ENCODE peak calls at places on chromosomes 16 and 17, in four cellular contexts. One of them, this sample, is unnamed. For H3K9me1, the result is how much of the 10 kb centered on the place peaks cover.

GRCh38 chr16:54112807-54113206 is 173.8 kb downstream of the IRX3 start:
- DNase-seq in IMR-90: no peak
- DNase-seq in K562: no peak
- DNase-seq in endothelial cell of umbilical vein: no peak
- DNase-seq in this sample: no peak

GRCh38 chr17:75352079-75352569 is 53.4 kb downstream of the GRB2 start:
- DNase-seq in IMR-90: no peak
- DNase-seq in K562: no peak
- DNase-seq in endothelial cell of umbilical vein: no peak
- DNase-seq in this sample: no peak

GRCh38 chr17:77089118-77089477 is 51.7 kb upstream of the SEC14L1 start:
- DNase-seq in IMR-90: no peak
- DNase-seq in K562: peak
- DNase-seq in endothelial cell of umbilical vein: peak
- DNase-seq in this sample: no peak

GRCh38 chr16:85353839-85354622 is 241.8 kb upstream of the CIBAR2 start:
- DNase-seq in IMR-90: no peak
- DNase-seq in K562: no peak
- DNase-seq in endothelial cell of umbilical vein: no peak
- DNase-seq in this sample: no peak

GRCh38 chr16:22360963-22361659 is 13.3 kb downstream of the CDR2 start:
- DNase-seq in IMR-90: no peak
- DNase-seq in K562: no peak
- DNase-seq in endothelial cell of umbilical vein: no peak
- DNase-seq in this sample: no peak

GRCh38 chr17:81020767-81021497 is 14.0 kb upstream of the BAIAP2 start:
- DNase-seq in IMR-90: peak
- DNase-seq in K562: peak
- DNase-seq in endothelial cell of umbilical vein: no peak
- DNase-seq in this sample: no peak

GRCh38 chr16:55333690-55334089 is 9.7 kb downstream of the IRX6 start:
- DNase-seq in IMR-90: no peak
- DNase-seq in K562: no peak
- DNase-seq in endothelial cell of umbilical vein: no peak
- DNase-seq in this sample: no peak

GRCh38 chr17:62668091-62668804 is 40.8 kb downstream of the MRC2 start:
- DNase-seq in IMR-90: no peak
- DNase-seq in K562: no peak
- DNase-seq in endothelial cell of umbilical vein: no peak
- DNase-seq in this sample: peak

GRCh38 chr16:759110-759910 is 1.2 kb upstream of the MSLN start:
- DNase-seq in IMR-90: no peak
- DNase-seq in K562: no peak
- DNase-seq in endothelial cell of umbilical vein: no peak
- DNase-seq in this sample: no peak

GRCh38 chr17:32658470-32659418 is 172.0 kb downstream of the CDK5R1 start:
- DNase-seq in IMR-90: no peak
- DNase-seq in K562: no peak
- DNase-seq in endothelial cell of umbilical vein: no peak
- DNase-seq in this sample: no peak

GRCh38 chr17:43175213-43176118 is 4.5 kb downstream of the NBR1 start:
- DNase-seq in IMR-90: peak
- DNase-seq in K562: no peak
- DNase-seq in endothelial cell of umbilical vein: no peak
- DNase-seq in this sample: no peak

GRCh38 chr17:21043296-21044232 is 753 bp upstream of the USP22 start:
- DNase-seq in IMR-90: peak
- DNase-seq in K562: peak
- DNase-seq in endothelial cell of umbilical vein: peak
- DNase-seq in this sample: peak

GRCh38 chr17:37744961-37745800 is at the start of gene HNF1B:
- DNase-seq in IMR-90: no peak
- DNase-seq in K562: no peak
- DNase-seq in endothelial cell of umbilical vein: no peak
- DNase-seq in this sample: no peak

GRCh38 chr16:74836111-74836671 is 61.6 kb upstream of the FA2H start:
- DNase-seq in IMR-90: no peak
- DNase-seq in K562: no peak
- DNase-seq in endothelial cell of umbilical vein: no peak
- DNase-seq in this sample: no peak

GRCh38 chr17:17170346-17170976 is 35.7 kb downstream of the PLD6 start:
- DNase-seq in IMR-90: peak
- DNase-seq in K562: no peak
- DNase-seq in endothelial cell of umbilical vein: no peak
- DNase-seq in this sample: no peak
- H3K9me1 ChIP-seq in IMR-90: under half
- H3K9me1 ChIP-seq in K562: under half
- H3K9me1 ChIP-seq in endothelial cell of umbilical vein: under half
- H3K9me1 ChIP-seq in this sample: under half

GRCh38 chr16:86833136-86833535 is 254.8 kb downstream of the FOXL1 start:
- DNase-seq in IMR-90: peak
- DNase-seq in K562: no peak
- DNase-seq in endothelial cell of umbilical vein: no peak
- DNase-seq in this sample: no peak

GRCh38 chr16:86835981-86836380 is 257.6 kb downstream of the FOXL1 start:
- DNase-seq in IMR-90: no peak
- DNase-seq in K562: no peak
- DNase-seq in endothelial cell of umbilical vein: no peak
- DNase-seq in this sample: no peak

GRCh38 chr16:86836503-86837125 is 258.3 kb downstream of the FOXL1 start:
- DNase-seq in IMR-90: peak
- DNase-seq in K562: no peak
- DNase-seq in endothelial cell of umbilical vein: peak
- DNase-seq in this sample: no peak

GRCh38 chr16:86831366-86831765 is 253.0 kb downstream of the FOXL1 start:
- DNase-seq in IMR-90: no peak
- DNase-seq in K562: no peak
- DNase-seq in endothelial cell of umbilical vein: no peak
- DNase-seq in this sample: no peak

GRCh38 chr16:86834451-86835035 is 256.2 kb downstream of the FOXL1 start:
- DNase-seq in IMR-90: peak
- DNase-seq in K562: no peak
- DNase-seq in endothelial cell of umbilical vein: peak
- DNase-seq in this sample: no peak
- TF ChIP-seq CTCF in IMR-90: peak
- TF ChIP-seq CTCF in K562: peak
- TF ChIP-seq CTCF in endothelial cell of umbilical vein: no peak
- TF ChIP-seq CTCF in this sample: peak

DNA sequence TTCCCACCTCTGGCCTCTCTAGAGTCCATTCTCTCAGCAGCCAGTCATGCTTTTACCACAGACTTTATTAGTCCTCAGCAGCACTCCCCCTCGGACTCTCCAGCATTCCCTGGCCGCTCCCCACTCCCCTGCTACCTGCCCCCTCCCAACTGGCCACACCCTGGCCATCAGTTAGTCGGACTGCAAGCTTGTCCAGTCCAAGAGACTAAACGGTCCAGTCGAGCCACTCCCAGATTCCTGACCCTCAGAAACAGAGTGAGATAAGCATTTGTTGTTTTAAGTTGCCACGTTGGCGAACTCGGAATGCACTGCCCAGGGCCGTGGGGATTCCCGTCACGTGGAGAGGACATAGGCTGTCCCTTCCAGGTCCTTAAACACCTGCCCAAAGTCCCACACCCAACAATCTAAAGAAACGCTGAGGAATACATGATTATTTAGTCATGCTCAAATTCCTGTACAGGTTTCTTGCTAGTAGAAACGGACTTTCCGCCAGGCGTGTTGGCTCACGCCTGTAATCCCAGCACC is 5.8 kb upstream of the SPG7 start:
- DNase-seq in IMR-90: no peak
- DNase-seq in K562: no peak
- DNase-seq in endothelial cell of umbilical vein: peak
- DNase-seq in this sample: peak
- H3K9me1 ChIP-seq in IMR-90: under half
- H3K9me1 ChIP-seq in K562: under half
- H3K9me1 ChIP-seq in endothelial cell of umbilical vein: under half
- H3K9me1 ChIP-seq in this sample: under half

GRCh38 chr17:36034127-36034526 is 16.4 kb upstream of the CCL23 start:
- DNase-seq in IMR-90: no peak
- DNase-seq in K562: no peak
- DNase-seq in endothelial cell of umbilical vein: peak
- DNase-seq in this sample: no peak
- TF ChIP-seq CTCF in IMR-90: no peak
- TF ChIP-seq CTCF in K562: no peak
- TF ChIP-seq CTCF in endothelial cell of umbilical vein: no peak
- TF ChIP-seq CTCF in this sample: no peak

GRCh38 chr16:12160249-12160648 is 183.7 kb downstream of the SNX29 start:
- DNase-seq in IMR-90: no peak
- DNase-seq in K562: no peak
- DNase-seq in endothelial cell of umbilical vein: no peak
- DNase-seq in this sample: no peak

GRCh38 chr16:12159672-12160071 is 183.1 kb downstream of the SNX29 start:
- DNase-seq in IMR-90: no peak
- DNase-seq in K562: no peak
- DNase-seq in endothelial cell of umbilical vein: no peak
- DNase-seq in this sample: no peak

GRCh38 chr16:12157510-12158093 is 181.1 kb downstream of the SNX29 start:
- DNase-seq in IMR-90: peak
- DNase-seq in K562: no peak
- DNase-seq in endothelial cell of umbilical vein: no peak
- DNase-seq in this sample: no peak

GRCh38 chr16:12158428-12158827 is 181.9 kb downstream of the SNX29 start:
- DNase-seq in IMR-90: peak
- DNase-seq in K562: no peak
- DNase-seq in endothelial cell of umbilical vein: no peak
- DNase-seq in this sample: peak

GRCh38 chr16:12159028-12159427 is 182.5 kb downstream of the SNX29 start:
- DNase-seq in IMR-90: no peak
- DNase-seq in K562: no peak
- DNase-seq in endothelial cell of umbilical vein: no peak
- DNase-seq in this sample: no peak
- H3K9me1 ChIP-seq in IMR-90: under half
- H3K9me1 ChIP-seq in K562: under half
- H3K9me1 ChIP-seq in endothelial cell of umbilical vein: under half
- H3K9me1 ChIP-seq in this sample: under half

GRCh38 chr17:30921544-30922196 is at the start of gene ADAP2:
- DNase-seq in IMR-90: no peak
- DNase-seq in K562: peak
- DNase-seq in endothelial cell of umbilical vein: no peak
- DNase-seq in this sample: no peak
- TF ChIP-seq CTCF in IMR-90: no peak
- TF ChIP-seq CTCF in K562: no peak
- TF ChIP-seq CTCF in endothelial cell of umbilical vein: no peak
- TF ChIP-seq CTCF in this sample: no peak

DNA sequence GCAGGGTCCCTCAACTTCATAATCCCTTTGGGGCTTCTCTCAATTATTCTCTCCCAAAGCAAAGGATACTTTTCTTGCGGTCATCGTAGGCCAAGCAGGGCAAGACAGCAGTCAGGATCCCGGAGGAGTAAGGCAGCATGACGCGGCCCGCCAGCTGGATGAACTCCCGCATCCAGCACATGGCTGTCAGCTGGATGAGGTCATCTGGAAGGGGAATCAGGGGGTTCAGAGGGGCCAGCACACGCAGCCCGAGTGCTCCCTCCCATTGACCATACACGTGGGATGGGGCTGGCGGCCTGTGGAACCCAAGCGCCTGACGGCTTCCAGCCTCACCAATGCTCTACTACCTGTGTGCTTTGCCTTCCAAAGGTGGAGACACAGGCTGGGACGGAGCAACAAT is 19.2 kb downstream of the VAC14 start:
- DNase-seq in IMR-90: no peak
- DNase-seq in K562: no peak
- DNase-seq in endothelial cell of umbilical vein: no peak
- DNase-seq in this sample: no peak
- H3K9me1 ChIP-seq in IMR-90: under half
- H3K9me1 ChIP-seq in K562: under half
- H3K9me1 ChIP-seq in endothelial cell of umbilical vein: under half
- H3K9me1 ChIP-seq in this sample: under half

GRCh38 chr17:68740555-68741447 is 139.6 kb upstream of the FAM20A start:
- DNase-seq in IMR-90: no peak
- DNase-seq in K562: no peak
- DNase-seq in endothelial cell of umbilical vein: no peak
- DNase-seq in this sample: no peak
- TF ChIP-seq CTCF in IMR-90: no peak
- TF ChIP-seq CTCF in K562: peak
- TF ChIP-seq CTCF in endothelial cell of umbilical vein: no peak
- TF ChIP-seq CTCF in this sample: peak

DNA sequence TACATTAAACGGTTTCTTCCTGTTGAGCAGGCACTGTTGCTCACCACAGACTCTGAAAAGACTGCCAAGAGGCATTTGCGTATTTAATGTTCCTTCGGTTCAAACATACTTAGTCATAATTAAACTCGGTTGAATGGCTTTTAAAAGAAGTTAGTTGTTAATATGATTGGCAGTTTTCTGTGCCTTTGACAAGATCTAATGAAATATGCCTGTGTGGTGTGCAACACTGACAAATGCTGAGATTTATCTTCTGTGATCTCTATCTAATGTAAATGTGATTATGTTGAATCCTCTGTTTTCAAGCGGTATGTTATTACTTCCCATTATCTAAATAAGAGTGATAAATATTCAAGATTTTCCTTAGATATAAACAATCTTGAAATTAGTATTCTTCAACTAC is 1046.6 kb downstream of the CDH8 start:
- DNase-seq in IMR-90: no peak
- DNase-seq in K562: no peak
- DNase-seq in endothelial cell of umbilical vein: no peak
- DNase-seq in this sample: no peak
- H3K9me1 ChIP-seq in IMR-90: under half
- H3K9me1 ChIP-seq in K562: under half
- H3K9me1 ChIP-seq in endothelial cell of umbilical vein: under half
- H3K9me1 ChIP-seq in this sample: under half

GRCh38 chr17:981292-981658 is 1.7 kb upstream of the NXN start:
- DNase-seq in IMR-90: no peak
- DNase-seq in K562: no peak
- DNase-seq in endothelial cell of umbilical vein: no peak
- DNase-seq in this sample: no peak
- TF ChIP-seq CTCF in IMR-90: no peak
- TF ChIP-seq CTCF in K562: no peak
- TF ChIP-seq CTCF in endothelial cell of umbilical vein: no peak
- TF ChIP-seq CTCF in this sample: no peak